ENCODE peak calls at places on chromosomes 7 and 10, in ten cellular contexts. P is A549; Y is stimulated activated CD8-positive, alpha-beta memory T cell treated with anti-CD3 and anti-CD28 coated beads, Interleukin-2, amount 100 ng/mL, for 48 hours; L is mesenchymal stem cell; F is naive thymus-derived CD8-positive, alpha-beta T cell; B is psoas muscle; U is left ventricle myocardium superior; K is germinal center; T is NCI-H748 treated with DMSO at 0.1 percent for 48 hours; W is foreskin fibroblast. Q is an unnamed sample.

GRCh38 chr7:36746347-36746746 is 22.1 kb upstream of the AOAH start:
- DNase-seq in P (no peak), Y (no peak), L (peak), F (no peak), B (no peak), U (no peak), K (no peak), T (no peak), W (no peak), Q (peak)

GRCh38 chr10:24958701-24959392 is 6.4 kb upstream of the PRTFDC1 start:
- DNase-seq in P (no peak), Y (no peak), L (peak), F (no peak), B (no peak), U (no peak), K (no peak), T (no peak), W (peak), Q (peak)

GRCh38 chr7:93150200-93150835 is 2.1 kb upstream of the SAMD9L start:
- DNase-seq in P (no peak), Y (no peak), L (peak), F (no peak), B (no peak), U (no peak), K (no peak), T (no peak), W (peak), Q (peak)

GRCh38 chr10:109922353-109922975 is 847 bp downstream of the XPNPEP1 start:
- DNase-seq in P (no peak), Y (no peak), L (no peak), F (no peak), B (no peak), U (no peak), K (no peak), T (no peak), W (no peak), Q (no peak)

GRCh38 chr10:33982995-33983394 is 648.5 kb upstream of the NRP1 start:
- DNase-seq in P (no peak), Y (no peak), L (no peak), F (no peak), B (no peak), U (no peak), K (no peak), T (no peak), W (no peak), Q (peak)

GRCh38 chr10:117461766-117462423 is 80.7 kb upstream of the EMX2 start:
- DNase-seq in P (peak), Y (no peak), L (peak), F (no peak), B (peak), U (no peak), K (no peak), T (no peak), W (peak), Q (peak)

GRCh38 chr10:88152720-88153119 is 289.3 kb downstream of the PTEN start:
- DNase-seq in P (peak), Y (peak), L (peak), F (peak), B (peak), U (no peak), K (no peak), T (no peak), W (peak), Q (peak)

GRCh38 chr10:77478248-77478963 is 159.2 kb downstream of the KCNMA1 start:
- DNase-seq in P (no peak), Y (no peak), L (peak), F (no peak), B (no peak), U (no peak), K (no peak), T (no peak), W (peak), Q (peak)

GRCh38 chr10:119680050-119680449 is 28.9 kb downstream of the BAG3 start:
- DNase-seq in P (peak), Y (no peak), L (no peak), F (no peak), B (no peak), U (no peak), K (no peak), T (no peak), W (peak), Q (peak)

GRCh38 chr7:38451840-38452239 is 178.4 kb upstream of the TARP start:
- DNase-seq in P (peak), Y (no peak), L (peak), F (no peak), B (no peak), U (no peak), K (no peak), T (peak), W (peak), Q (no peak)

GRCh38 chr7:134710854-134711624 is 64.4 kb downstream of the BPGM start:
- DNase-seq in P (no peak), Y (peak), L (peak), F (peak), B (no peak), U (no peak), K (no peak), T (no peak), W (no peak), Q (no peak)

GRCh38 chr7:92603089-92603445 is 12.9 kb upstream of the FAM133B start:
- DNase-seq in P (no peak), Y (no peak), L (no peak), F (no peak), B (no peak), U (no peak), K (no peak), T (no peak), W (no peak), Q (no peak)

GRCh38 chr10:11638055-11638698 is 26.7 kb upstream of the USP6NL start:
- DNase-seq in P (no peak), Y (no peak), L (no peak), F (no peak), B (no peak), U (no peak), K (peak), T (no peak), W (no peak), Q (no peak)

GRCh38 chr7:108244110-108244509 is 113.9 kb upstream of the LAMB4 start:
- DNase-seq in P (no peak), Y (no peak), L (no peak), F (no peak), B (no peak), U (no peak), K (no peak), T (no peak), W (no peak), Q (no peak)

GRCh38 chr10:48234807-48235206 is 39.7 kb downstream of the FRMPD2 start:
- DNase-seq in P (no peak), Y (no peak), L (no peak), F (no peak), B (no peak), U (no peak), K (no peak), T (no peak), W (no peak), Q (no peak)

GRCh38 chr7:110771717-110772116 is 319.2 kb upstream of the LRRN3 start:
- DNase-seq in P (no peak), Y (no peak), L (no peak), F (no peak), B (no peak), U (no peak), K (no peak), T (no peak), W (no peak), Q (no peak)